ENCODE peak calls at places on chromosomes 12 and 14, in seven cellular contexts. Z is NCI-H345, J is NCI-H1048, L is T-helper 9 cell, H is KBM-7, P is fibroblast of pulmonary artery, C is LoVo. I is an unnamed sample.

GRCh38 chr12:25262696-25263095 is 12.0 kb upstream of the KRAS start:
- DNase-seq in H (no peak), P (no peak), J (no peak), C (no peak), L (no peak), Z (no peak), I (no peak)

GRCh38 chr12:53683494-53683893 is 7.6 kb upstream of the ATP5MC2 start:
- DNase-seq in C (no peak), Z (no peak), L (no peak), P (no peak), H (no peak), J (no peak), I (no peak)

GRCh38 chr12:13223176-13223806 is 26.8 kb downstream of the EMP1 start:
- DNase-seq in Z (peak), L (no peak), P (peak), C (no peak), H (no peak), J (peak), I (no peak)

GRCh38 chr12:127509066-127509778 is 757.7 kb upstream of the TMEM132C start:
- DNase-seq in P (peak), Z (no peak), J (no peak), C (no peak), H (no peak), L (no peak), I (no peak)

GRCh38 chr14:106694638-106695393 is 1168.4 kb downstream of the TMEM121 start:
- DNase-seq in C (peak), P (no peak), H (peak), Z (peak), L (peak), J (no peak), I (no peak)

GRCh38 chr14:37197421-37198272 is at the start of gene MIPOL1:
- DNase-seq in Z (peak), H (no peak), J (peak), P (peak), C (peak), L (no peak), I (peak)

GRCh38 chr12:110279976-110280783 is 867 bp upstream of the ATP2A2 start:
- DNase-seq in J (no peak), L (peak), H (no peak), C (peak), P (peak), Z (peak), I (peak)

GRCh38 chr12:71865166-71865713 is 25.7 kb downstream of the TBC1D15 start:
- DNase-seq in J (no peak), C (no peak), L (no peak), P (peak), Z (no peak), H (no peak), I (no peak)

GRCh38 chr12:50365709-50366406 is 30.6 kb downstream of the FAM186A start:
- DNase-seq in J (no peak), L (no peak), P (no peak), Z (no peak), H (no peak), C (no peak), I (no peak)

GRCh38 chr14:100850841-100851585 is 25.1 kb downstream of the MEG3 start:
- DNase-seq in L (peak), J (peak), P (peak), C (peak), H (peak), Z (peak), I (peak)

GRCh38 chr12:49301759-49302158 is 6.8 kb downstream of the PRPH start:
- DNase-seq in L (no peak), Z (no peak), J (no peak), H (no peak), C (no peak), P (no peak), I (no peak)

GRCh38 chr14:53534841-53535240 is 381.7 kb upstream of the DDHD1 start:
- DNase-seq in C (peak), P (no peak), H (no peak), J (no peak), Z (no peak), L (no peak), I (no peak)

GRCh38 chr14:73553845-73554244 is 4.9 kb downstream of the HEATR4 start:
- DNase-seq in P (no peak), J (no peak), C (no peak), H (no peak), Z (no peak), L (no peak), I (no peak)

GRCh38 chr12:119679081-119679480 is 11.1 kb downstream of the PRKAB1 start:
- DNase-seq in L (no peak), J (no peak), C (no peak), H (no peak), Z (peak), P (no peak), I (no peak)

GRCh38 chr14:77730976-77731497 is 23.1 kb downstream of the SLIRP start:
- DNase-seq in P (no peak), Z (no peak), H (no peak), L (no peak), C (no peak), J (no peak), I (no peak)

GRCh38 chr12:131963381-131963780 is 13.6 kb downstream of the EP400 start:
- DNase-seq in H (no peak), L (no peak), P (no peak), C (no peak), Z (no peak), J (no peak), I (no peak)

GRCh38 chr12:65168606-65169310 is 625 bp upstream of the LEMD3 start:
- DNase-seq in L (no peak), C (no peak), P (no peak), Z (no peak), J (no peak), H (no peak), I (no peak)

I was measured in substantia nigra.